ENCODE peak calls at places on chromosome 12, in six cellular contexts. P is NCI-H510A; I is dermis blood vessel endothelial cell; U is activated CD4-positive, alpha-beta memory T cell treated with anti-CD3 and anti-CD28 coated beads, Interleukin-2, amount 10 ng/mL, durations not matched to agents 7 days and 5 days; G is iPS-NIHi11; J is hypothalamus. O is an unnamed sample.

GRCh38 chr12:108597559-108598471 is at the start of gene TMEM119:
- DNase-seq in J (no peak), G (peak; percentile 59), P (no peak), I (no peak), U (no peak), O (no peak)

GRCh38 chr12:121000530-121000929 is 15.8 kb downstream of the C12orf43 start:
- DNase-seq in I (no peak), U (no peak), J (no peak), G (no peak), P (no peak), O (no peak)

GRCh38 chr12:76346236-76346635 is 2.0 kb downstream of the BBS10 start:
- DNase-seq in U (no peak), J (no peak), P (no peak), G (no peak), I (no peak), O (no peak)

GRCh38 chr12:122944588-122944987 is 21.7 kb downstream of the ABCB9 start:
- DNase-seq in J (peak; percentile 89), G (no peak), P (no peak), I (peak; percentile 39), U (no peak), O (no peak)

GRCh38 chr12:49336645-49337584 is at the start of gene C1QL4:
- DNase-seq in J (peak; percentile 70), P (peak; percentile 66), G (peak; percentile 94), U (peak; percentile 87), I (peak; percentile 77), O (peak; percentile 91)

GRCh38 chr12:49825360-49825970 is 2.7 kb downstream of the NCKAP5L start:
- DNase-seq in J (no peak), P (no peak), G (no peak), I (peak; percentile 30), U (no peak), O (no peak)

GRCh38 chr12:22287056-22287455 is 47.5 kb downstream of the ST8SIA1 start:
- DNase-seq in U (no peak), P (no peak), I (no peak), G (no peak), J (no peak), O (no peak)

GRCh38 chr12:109844091-109844490 is 10.9 kb upstream of the TRPV4 start:
- DNase-seq in G (no peak), U (no peak), J (no peak), I (no peak), P (no peak), O (no peak)